ENCODE peak calls at places on chromosomes 11 and 22, in four cellular contexts. R is hepatocyte, T is transverse colon, N is spleen. P is an unnamed sample. For H3K4me1, the result is how much of the 10 kb centered on the place peaks cover.

GRCh38 chr11:120907971-120908370 is 115.9 kb upstream of the TBCEL start:
- DNase-seq in T (no peak), R (no peak), N (no peak), P (no peak)

GRCh38 chr11:95652002-95652472 is 137.5 kb downstream of the FAM76B start:
- DNase-seq in T (no peak), N (no peak), R (no peak), P (no peak)

GRCh38 chr11:73195191-73196007 is 22.7 kb upstream of the P2RY2 start:
- DNase-seq in N (no peak), T (peak), R (peak), P (peak)

GRCh38 chr11:9855579-9856260 is 191.8 kb downstream of the SWAP70 start:
- DNase-seq in R (no peak), T (no peak), N (no peak), P (no peak)

GRCh38 chr11:131186629-131187075 is 183.8 kb upstream of the NTM start:
- DNase-seq in T (no peak), N (no peak), R (no peak), P (no peak)

GRCh38 chr11:122116591-122116990 is 576 bp upstream of the BLID start:
- DNase-seq in T (no peak), R (no peak), N (no peak), P (no peak)

GRCh38 chr11:115616941-115617340 is 112.7 kb upstream of the CADM1 start:
- DNase-seq in N (no peak), R (no peak), T (no peak), P (no peak)

GRCh38 chr11:75240381-75241035 is at the start of gene TPBGL:
- DNase-seq in T (no peak), R (peak), N (peak), P (no peak)

GRCh38 chr22:35301370-35301874 is 1.7 kb downstream of the TOM1 start:
- DNase-seq in T (peak), R (peak), N (peak), P (no peak)

GRCh38 chr22:27797793-27798525 is 3.6 kb downstream of the MN1 start:
- DNase-seq in T (no peak), R (no peak), N (no peak), P (no peak)

GRCh38 chr11:14519692-14520085 is 497 bp downstream of the PSMA1 start:
- DNase-seq in T (no peak), N (no peak), R (no peak), P (no peak)

GRCh38 chr22:22164541-22165272 is 79.9 kb upstream of the VPREB1 start:
- DNase-seq in R (no peak), T (no peak), N (no peak), P (no peak)

GRCh38 chr11:82494988-82495432 is 238.7 kb downstream of the FAM181B start:
- DNase-seq in R (peak), N (no peak), T (no peak), P (no peak)

GRCh38 chr22:18078329-18079041 is 695 bp downstream of the PEX26 start:
- DNase-seq in T (peak), N (peak), R (peak), P (no peak)

GRCh38 chr11:8192016-8192895 is 23.4 kb upstream of the RIC3 start:
- DNase-seq in T (peak), R (peak), N (peak), P (no peak)

GRCh38 chr22:31276426-31277167 is 15.7 kb downstream of the PIK3IP1 start:
- DNase-seq in T (no peak), R (no peak), N (no peak), P (no peak)

GRCh38 chr11:20110908-20111669 is 49.2 kb downstream of the DBX1 start:
- DNase-seq in R (peak), N (no peak), T (peak), P (peak)

GRCh38 chr11:45025716-45026492 is 75.2 kb upstream of the TP53I11 start:
- DNase-seq in T (peak), R (no peak), N (peak), P (no peak)
- H3K27ac ChIP-seq in T (no peak), R (no peak), N (peak), P (no peak)

GRCh38 chr11:129787518-129787917 is 28.1 kb upstream of the TMEM45B start:
- DNase-seq in N (no peak), T (no peak), R (no peak), P (no peak)

GRCh38 chr11:129788278-129788677 is 27.4 kb upstream of the TMEM45B start:
- DNase-seq in R (no peak), T (no peak), N (no peak), P (no peak)

GRCh38 chr11:129790131-129790530 is 25.5 kb upstream of the TMEM45B start:
- DNase-seq in N (no peak), T (no peak), R (no peak), P (no peak)

GRCh38 chr11:129791515-129791914 is 24.1 kb upstream of the TMEM45B start:
- DNase-seq in N (no peak), T (no peak), R (no peak), P (no peak)

DNA sequence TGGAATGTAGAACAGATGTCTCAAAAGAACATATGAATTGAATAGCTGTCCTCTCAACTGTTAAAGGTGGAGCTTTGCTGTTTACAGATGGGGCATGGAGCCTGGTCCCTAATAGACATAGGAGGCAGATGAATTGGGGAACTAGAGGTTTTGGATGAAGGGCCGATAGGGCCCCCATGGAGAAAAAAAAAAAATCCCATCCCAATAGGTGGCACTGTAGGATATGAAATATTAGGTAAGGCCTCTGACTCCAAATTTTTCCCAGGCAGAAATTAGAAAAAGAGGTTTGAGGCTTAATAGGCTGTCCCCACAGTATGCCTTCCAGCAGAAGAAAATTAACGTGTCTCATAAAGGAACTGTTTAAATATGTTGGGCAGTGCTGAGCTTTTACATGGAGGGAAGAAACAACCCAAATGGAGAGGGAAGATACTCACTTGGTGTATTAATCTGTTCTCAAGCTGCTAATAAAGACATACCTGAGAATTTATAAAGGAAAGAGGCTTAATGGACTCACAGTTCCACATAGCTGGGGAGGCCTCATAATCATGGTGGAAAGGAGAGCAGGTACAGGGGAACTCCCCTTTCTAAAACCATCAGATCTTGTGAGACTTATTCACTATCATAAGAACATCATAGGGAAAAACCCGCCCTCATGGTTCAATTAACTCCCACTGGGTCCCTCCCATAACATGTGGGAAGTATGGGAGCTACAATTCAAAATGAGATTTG is 30.1 kb upstream of the TMEM45B start:
- DNase-seq in R (no peak), N (no peak), T (no peak), P (no peak)
- TF ChIP-seq CTCF in R (peak), N (no peak), T (peak), P (peak)

GRCh38 chr11:68727783-68728182 is 23.5 kb downstream of the TESMIN start:
- DNase-seq in T (no peak), R (no peak), N (no peak), P (no peak)
- H3K4me1 ChIP-seq in T (under half), R (under half), N (under half), P (under half)

GRCh38 chr11:46036009-46036408 is 85.2 kb downstream of the PHF21A start:
- DNase-seq in T (no peak), R (no peak), N (no peak), P (no peak)
- H3K27ac ChIP-seq in T (no peak), R (no peak), N (no peak), P (no peak)

GRCh38 chr11:105132716-105133511 is 6.7 kb downstream of the CARD18 start:
- DNase-seq in R (no peak), N (no peak), T (no peak), P (no peak)

GRCh38 chr11:105135873-105136272 is 3.7 kb downstream of the CARD18 start:
- DNase-seq in N (no peak), T (no peak), R (no peak), P (no peak)

GRCh38 chr11:105124756-105125155 is 14.8 kb downstream of the CARD18 start:
- DNase-seq in N (no peak), R (no peak), T (no peak), P (no peak)

DNA sequence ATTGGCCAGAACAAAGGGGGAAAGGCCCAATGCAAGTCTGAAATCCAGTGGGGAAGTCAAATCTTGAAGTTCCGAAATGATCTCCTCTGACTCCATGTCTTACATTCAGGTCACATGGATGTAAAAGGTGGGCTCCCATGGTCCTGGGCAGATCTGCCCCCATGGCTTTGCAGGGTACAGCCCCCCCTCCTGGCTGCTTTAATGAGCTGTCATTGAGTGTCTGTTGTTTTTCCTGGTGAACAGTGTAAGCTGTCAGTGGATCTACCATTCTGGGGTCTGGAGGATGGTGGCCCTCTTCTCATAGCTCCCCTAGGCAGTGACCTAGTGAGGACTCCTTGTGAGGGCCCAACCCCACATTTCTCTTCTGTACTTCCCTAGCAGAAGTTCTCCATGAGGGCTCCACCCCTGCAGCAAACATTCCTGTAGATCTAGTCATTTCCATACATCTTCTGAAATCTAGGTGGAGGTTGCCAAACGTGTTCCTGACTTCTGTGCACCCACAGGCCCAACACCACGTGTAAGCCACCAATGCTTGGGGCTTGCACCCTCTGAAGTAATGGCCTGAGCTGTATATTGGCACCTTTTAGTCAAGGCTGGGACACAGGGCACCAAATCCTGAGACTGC is 9.3 kb downstream of the CARD18 start:
- DNase-seq in T (no peak), R (no peak), N (peak), P (no peak)
- TF ChIP-seq CTCF in T (no peak), R (no peak), N (no peak), P (no peak)

GRCh38 chr11:60378359-60378758 is at the start of gene MS4A7:
- DNase-seq in R (no peak), N (peak), T (peak), P (no peak)
- H3K4me1 ChIP-seq in R (under half), N (under half), T (under half), P (under half)

DNA sequence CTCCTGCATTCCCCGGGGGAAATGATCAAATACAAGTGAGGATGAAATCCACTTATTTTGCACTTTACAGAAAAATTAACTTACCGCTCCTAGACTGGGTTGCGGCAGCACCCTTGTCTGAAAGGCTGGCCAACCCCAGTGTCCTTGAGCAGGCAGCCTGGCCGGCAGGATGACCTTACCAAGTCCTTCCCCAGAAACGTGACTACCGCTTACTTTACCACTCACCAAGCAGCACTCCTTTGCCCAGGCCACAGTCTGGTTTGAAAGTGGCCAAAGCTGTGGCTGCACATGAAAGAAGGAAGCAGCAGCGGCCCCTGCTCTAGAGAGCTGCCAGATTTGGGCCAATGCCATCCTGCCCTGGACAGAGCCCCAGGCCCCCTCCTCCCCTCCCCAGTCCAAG is 20.3 kb downstream of the MYH9 start:
- DNase-seq in N (no peak), T (no peak), R (no peak), P (no peak)
- H3K27ac ChIP-seq in N (peak), T (peak), R (peak), P (peak)

GRCh38 chr11:119727523-119728081 is 1.4 kb downstream of the NECTIN1 start:
- DNase-seq in R (peak), N (peak), T (peak), P (no peak)
- TF ChIP-seq CTCF in R (peak), N (no peak), T (no peak), P (peak)

GRCh38 chr11:1481483-1481825 is 5.1 kb downstream of the MOB2 start:
- DNase-seq in R (no peak), T (no peak), N (no peak), P (no peak)
- H3K4me1 ChIP-seq in R (under half), T (under half), N (half or more), P (under half)

GRCh38 chr11:103488021-103488420 is 378.8 kb downstream of the DYNC2H1 start:
- DNase-seq in R (no peak), T (no peak), N (no peak), P (no peak)
- H3K27ac ChIP-seq in R (no peak), T (no peak), N (no peak), P (no peak)

P was measured in RWPE2.